ENCODE peak calls at places on chromosomes 5 and 9, in four cellular contexts. J is dorsolateral prefrontal cortex, W is IMR-90, E is epithelial cell of esophagus. Q is an unnamed sample.

GRCh38 chr5:117805058-117805457 is 1183.3 kb downstream of the DTWD2 start:
- DNase-seq in J (no peak), W (no peak), E (no peak), Q (no peak)

GRCh38 chr5:93583525-93583798 is 440 bp downstream of the NR2F1 start:
- DNase-seq in J (no peak), W (peak), E (no peak), Q (no peak)

GRCh38 chr5:166845044-166845443 is 1446.4 kb upstream of the WWC1 start:
- DNase-seq in J (no peak), W (no peak), E (peak), Q (no peak)

GRCh38 chr9:2634158-2634557 is 12.6 kb downstream of the VLDLR start:
- DNase-seq in J (no peak), W (no peak), E (no peak), Q (peak)

GRCh38 chr5:28779161-28779754 is 1740.9 kb upstream of the CDH9 start:
- DNase-seq in J (no peak), W (no peak), E (peak), Q (no peak)

GRCh38 chr9:120712539-120713031 is 1.7 kb downstream of the MEGF9 start:
- DNase-seq in J (no peak), W (no peak), E (peak), Q (no peak)

GRCh38 chr5:100901851-100902341 is 1.2 kb downstream of the ST8SIA4 start:
- DNase-seq in J (no peak), W (no peak), E (peak), Q (peak)

GRCh38 chr5:154820383-154820782 is 30.0 kb downstream of the FAXDC2 start:
- DNase-seq in J (no peak), W (no peak), E (no peak), Q (no peak)

GRCh38 chr9:75190762-75191161 is 102.4 kb downstream of the OSTF1 start:
- DNase-seq in J (no peak), W (no peak), E (no peak), Q (no peak)

GRCh38 chr9:5630038-5630507 is 1.2 kb downstream of the RIC1 start:
- DNase-seq in J (no peak), W (no peak), E (peak), Q (no peak)

GRCh38 chr5:39260095-39260494 is 40.7 kb upstream of the FYB1 start:
- DNase-seq in J (no peak), W (no peak), E (no peak), Q (no peak)

GRCh38 chr5:53545744-53546143 is 14.7 kb upstream of the NDUFS4 start:
- DNase-seq in J (no peak), W (no peak), E (no peak), Q (no peak)

GRCh38 chr9:15354713-15355112 is 47.7 kb upstream of the TTC39B start:
- DNase-seq in J (no peak), W (no peak), E (no peak), Q (no peak)

GRCh38 chr5:78699565-78700143 is 51.1 kb upstream of the LHFPL2 start:
- DNase-seq in J (no peak), W (peak), E (peak), Q (peak)

GRCh38 chr5:132024117-132024435 is 12.6 kb upstream of the ACSL6 start:
- DNase-seq in J (no peak), W (no peak), E (no peak), Q (no peak)

GRCh38 chr9:81682177-81682576 is 7.2 kb downstream of the TLE1 start:
- DNase-seq in J (no peak), W (no peak), E (no peak), Q (no peak)

GRCh38 chr9:131101207-131101964 is 5.1 kb downstream of the AIF1L start:
- DNase-seq in J (no peak), W (no peak), E (no peak), Q (no peak)

GRCh38 chr5:102801375-102801774 is 46.3 kb downstream of the PAM start:
- DNase-seq in J (no peak), W (no peak), E (no peak), Q (no peak)

GRCh38 chr5:68189171-68189570 is 26.4 kb upstream of the PIK3R1 start:
- DNase-seq in J (no peak), W (no peak), E (no peak), Q (no peak)

GRCh38 chr5:4576161-4576748 is 563.9 kb upstream of the ADAMTS16 start:
- DNase-seq in J (no peak), W (no peak), E (peak), Q (no peak)

GRCh38 chr5:67341478-67341877 is 144.9 kb upstream of the CD180 start:
- DNase-seq in J (no peak), W (no peak), E (no peak), Q (no peak)

Q was measured in caudate nucleus.